ENCODE peak calls at places on chromosomes 6 and 20, in nine cellular contexts. V, H, S, N, T, G, M, B and X are unnamed samples.

GRCh38 chr6:136779682-136780081 is 12.6 kb downstream of the MAP3K5 start:
- DNase-seq in V (no peak), H (no peak), S (no peak), N (no peak), T (no peak), G (no peak), M (no peak), B (no peak), X (no peak)

GRCh38 chr6:165646484-165646883 is 16.6 kb downstream of the PDE10A start:
- DNase-seq in V (no peak), H (no peak), S (no peak), N (no peak), T (no peak), G (no peak), M (no peak), B (no peak), X (no peak)

GRCh38 chr6:11229267-11230043 is 3.0 kb downstream of the NEDD9 start:
- DNase-seq in V (no peak), H (no peak), S (peak; percentile 50), N (no peak), T (peak; percentile 94), G (no peak), M (peak; percentile 63), B (no peak), X (no peak)

GRCh38 chr20:17680128-17680835 is 1.8 kb downstream of the RRBP1 start:
- DNase-seq in V (peak; percentile 72), H (peak; percentile 40), S (peak; percentile 78), N (peak; percentile 43), T (peak; percentile 87), G (peak; percentile 84), M (peak; percentile 61), B (peak; percentile 72), X (peak; percentile 80)

GRCh38 chr6:19413323-19413722 is 423.8 kb upstream of the ID4 start:
- DNase-seq in V (no peak), H (no peak), S (no peak), N (no peak), T (peak; percentile 59), G (no peak), M (peak; percentile 80), B (no peak), X (no peak)

GRCh38 chr6:32147401-32148132 is 4.2 kb downstream of the PRRT1 start:
- DNase-seq in V (no peak), H (no peak), S (no peak), N (no peak), T (no peak), G (no peak), M (no peak), B (no peak), X (no peak)

GRCh38 chr6:3568396-3569082 is 111.7 kb upstream of the SLC22A23 start:
- DNase-seq in V (no peak), H (no peak), S (peak; percentile 22), N (no peak), T (no peak), G (no peak), M (no peak), B (no peak), X (no peak)

GRCh38 chr6:27582928-27583725 is 110.2 kb upstream of the ZNF184 start:
- DNase-seq in V (peak; percentile 21), H (no peak), S (peak; percentile 48), N (no peak), T (peak; percentile 52), G (no peak), M (peak; percentile 60), B (no peak), X (no peak)

GRCh38 chr6:35093783-35094182 is 47.4 kb downstream of the TCP11 start:
- DNase-seq in V (no peak), H (no peak), S (peak; percentile 3), N (no peak), T (no peak), G (no peak), M (no peak), B (no peak), X (peak; percentile 42)

GRCh38 chr6:35094183-35094582 is 47.0 kb downstream of the TCP11 start:
- DNase-seq in V (no peak), H (no peak), S (no peak), N (no peak), T (no peak), G (no peak), M (no peak), B (no peak), X (peak; percentile 42)

GRCh38 chr6:35099116-35099515 is 42.0 kb downstream of the TCP11 start:
- DNase-seq in V (no peak), H (no peak), S (no peak), N (no peak), T (no peak), G (no peak), M (no peak), B (no peak), X (no peak)

GRCh38 chr6:35093118-35093445 is 48.1 kb downstream of the TCP11 start:
- DNase-seq in V (no peak), H (no peak), S (peak; percentile 38), N (no peak), T (no peak), G (no peak), M (no peak), B (no peak), X (no peak)

DNA sequence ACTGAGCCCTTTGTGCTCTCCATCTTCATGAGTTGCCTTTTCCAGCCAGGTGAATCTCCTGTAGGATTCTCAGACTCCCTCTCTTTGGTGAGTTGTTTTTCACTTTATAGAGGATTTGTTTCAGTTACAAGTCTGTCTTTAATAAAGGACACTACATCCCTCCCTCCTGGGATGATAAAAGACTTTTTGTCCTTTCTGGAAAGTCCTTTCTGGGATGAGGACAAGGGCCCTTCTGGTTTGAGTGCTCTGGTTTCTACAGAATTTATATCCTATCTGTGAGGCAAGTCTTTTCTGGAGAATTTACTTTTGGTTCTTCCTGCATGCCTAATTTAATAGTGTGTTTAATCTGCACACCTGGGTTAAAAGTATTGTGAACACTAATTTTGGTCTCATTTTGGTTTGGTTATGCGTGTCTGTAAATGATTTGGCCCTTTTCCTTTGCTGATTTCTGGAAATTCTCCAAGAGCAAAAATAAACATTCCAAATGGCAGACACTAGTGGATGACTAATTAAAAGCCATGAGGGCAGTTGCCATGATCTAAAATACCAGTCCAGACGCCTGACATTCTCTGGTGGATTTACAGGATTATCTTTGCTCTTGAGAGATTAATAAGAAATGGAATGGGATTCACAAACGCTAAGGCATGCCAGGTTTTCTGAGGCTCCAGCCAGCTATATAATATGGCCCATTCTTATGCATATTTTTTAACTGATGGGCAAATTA is 44.8 kb downstream of the TCP11 start:
- DNase-seq in V (no peak), H (no peak), S (peak; percentile 20), N (no peak), T (no peak), G (no peak), M (peak; percentile 92), B (no peak), X (no peak)
- H3K27ac ChIP-seq in V (no peak overlapping the region), H (no peak overlapping the region), S (peak overlapping the region; percentile 59), N (peak overlapping the region; percentile 56), T (no peak overlapping the region), G (peak overlapping the region; percentile 51), M (no peak overlapping the region), B (no peak overlapping the region), X (no peak overlapping the region)

GRCh38 chr20:20740595-20740994 is 28.2 kb upstream of the RALGAPA2 start:
- DNase-seq in V (no peak), H (no peak), S (no peak), N (no peak), T (no peak), G (no peak), M (no peak), B (no peak), X (no peak)

GRCh38 chr20:20741067-20742045 is 28.9 kb upstream of the RALGAPA2 start:
- DNase-seq in V (no peak), H (no peak), S (no peak), N (no peak), T (no peak), G (no peak), M (no peak), B (no peak), X (no peak)

GRCh38 chr20:20744170-20744725 is 31.8 kb upstream of the RALGAPA2 start:
- DNase-seq in V (no peak), H (no peak), S (no peak), N (no peak), T (no peak), G (no peak), M (no peak), B (no peak), X (no peak)

DNA sequence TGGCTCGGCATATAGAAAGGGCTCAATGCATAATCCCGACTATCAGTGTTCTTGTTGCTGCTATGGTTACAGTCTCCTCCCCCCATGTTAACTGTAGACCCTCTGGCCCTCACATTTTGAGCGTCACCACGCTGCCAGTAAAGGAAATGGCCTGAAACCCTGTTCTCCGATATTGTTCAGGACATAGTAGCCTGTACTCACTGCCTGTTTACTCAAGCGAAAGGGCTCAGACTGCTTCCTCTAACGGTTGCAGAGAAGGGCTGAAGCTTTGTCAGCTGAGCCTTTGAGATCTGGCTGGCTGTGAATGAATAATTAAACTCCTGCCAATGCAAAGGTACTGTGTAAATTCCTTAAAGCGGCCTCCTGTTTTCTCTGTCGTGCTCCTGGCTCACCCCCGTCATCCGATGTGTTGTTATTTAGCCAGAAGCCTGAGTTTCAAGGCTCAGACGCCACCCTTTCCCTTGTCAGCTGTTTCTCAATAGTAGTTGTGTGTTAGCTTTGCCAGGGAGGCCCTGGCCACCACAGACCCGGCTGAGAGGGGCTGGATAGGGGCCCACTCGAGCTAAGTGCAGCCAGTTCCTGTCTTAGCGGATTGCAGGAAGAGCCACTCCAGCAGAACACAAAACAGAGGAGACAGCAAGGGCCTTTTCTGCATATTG is 31.2 kb upstream of the RALGAPA2 start:
- DNase-seq in V (peak; percentile 40), H (no peak), S (peak; percentile 56), N (peak; percentile 82), T (no peak), G (peak; percentile 89), M (peak; percentile 5), B (peak; percentile 92), X (peak; percentile 57)
- H3K4me3 ChIP-seq in V (no peak overlapping the region), H (no peak overlapping the region), S (no peak overlapping the region), N (peak overlapping the region; percentile 40), T (no peak overlapping the region), G (no peak overlapping the region), M (no peak overlapping the region), B (peak overlapping the region; percentile 55), X (no peak overlapping the region)

GRCh38 chr6:157911786-157912185 is 69.9 kb upstream of the SYNJ2 start:
- DNase-seq in V (no peak), H (no peak), S (no peak), N (no peak), T (no peak), G (no peak), M (no peak), B (no peak), X (no peak)

GRCh38 chr6:157908369-157909281 is 73.0 kb upstream of the SYNJ2 start:
- DNase-seq in V (peak; percentile 41), H (no peak), S (no peak), N (no peak), T (no peak), G (no peak), M (no peak), B (no peak), X (no peak)

GRCh38 chr6:157912326-157912725 is 69.3 kb upstream of the SYNJ2 start:
- DNase-seq in V (no peak), H (no peak), S (peak; percentile 52), N (no peak), T (no peak), G (no peak), M (peak; percentile 96), B (no peak), X (no peak)

GRCh38 chr6:157909282-157909664 is 72.4 kb upstream of the SYNJ2 start:
- DNase-seq in V (no peak), H (no peak), S (no peak), N (no peak), T (no peak), G (no peak), M (no peak), B (no peak), X (no peak)

GRCh38 chr6:157911278-157911677 is 70.4 kb upstream of the SYNJ2 start:
- DNase-seq in V (no peak), H (no peak), S (no peak), N (no peak), T (no peak), G (no peak), M (no peak), B (no peak), X (no peak)
- TF ChIP-seq CTCF in V (no peak), H (peak; percentile 11), S (peak; percentile 11), N (peak; percentile 27), T (no peak), G (no peak), M (no peak), B (no peak), X (peak; percentile 19)

DNA sequence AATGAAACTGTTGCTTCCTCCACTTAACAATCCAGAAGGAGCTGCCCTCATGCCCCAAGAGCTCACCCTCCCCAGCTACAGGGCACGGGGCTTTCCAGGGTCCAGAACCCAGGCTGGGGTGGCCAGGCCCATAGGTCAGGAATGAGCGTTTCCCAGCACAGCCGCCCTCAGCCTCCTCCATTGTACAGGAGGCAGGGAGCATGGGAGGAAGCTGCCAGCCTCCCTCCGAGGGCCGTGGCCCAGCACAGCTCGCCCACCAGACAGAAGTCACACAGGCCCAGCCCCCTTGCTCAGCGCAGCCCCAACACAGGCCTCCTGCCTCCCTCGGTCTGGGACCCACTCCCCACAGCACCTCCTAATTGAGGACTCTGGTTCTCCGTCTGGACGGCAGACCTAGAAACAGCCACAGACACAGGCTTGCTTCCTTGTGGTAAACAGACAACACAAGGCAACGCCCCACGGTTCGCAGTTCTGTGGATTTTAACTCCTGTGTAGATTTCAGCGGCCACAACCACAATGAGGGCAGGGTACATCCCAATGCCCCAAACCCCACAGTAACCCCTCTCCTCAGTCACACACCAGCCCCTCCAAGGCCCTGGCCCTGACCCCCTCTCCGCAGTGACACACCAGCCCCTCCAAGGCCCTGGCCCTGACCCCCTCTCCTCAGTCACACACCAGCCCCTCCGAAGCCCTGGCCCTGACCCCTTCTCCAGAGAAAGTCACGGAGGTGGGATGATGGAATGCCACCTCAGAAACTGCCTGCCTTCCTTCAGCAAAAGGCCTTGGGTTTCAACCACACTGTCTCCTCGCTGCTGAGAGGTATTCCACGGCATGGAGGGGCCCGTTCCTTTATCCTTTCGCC is 173.5 kb downstream of the DLL1 start:
- DNase-seq in V (no peak), H (no peak), S (no peak), N (peak; percentile 3), T (no peak), G (peak; percentile 34), M (no peak), B (no peak), X (peak; percentile 36)
- H3K27ac ChIP-seq in V (no peak overlapping the region), H (no peak overlapping the region), S (no peak overlapping the region), N (no peak overlapping the region), T (no peak overlapping the region), G (no peak overlapping the region), M (no peak overlapping the region), B (no peak overlapping the region), X (peak overlapping the region; percentile 40)